ENCODE peak calls at places on chromosomes 5 and 9, in eight cellular contexts. One of them, this sample, is unnamed.

GRCh38 chr9:127121628-127122175 is 733 bp downstream of the ANGPTL2 start:
- DNase-seq in lower leg skin: no peak
- DNase-seq in hepatocyte: peak
- DNase-seq in brain microvascular endothelial cell: no peak
- DNase-seq in A549: no peak
- DNase-seq in prostate gland: no peak
- DNase-seq in BE2C: peak
- DNase-seq in thyroid gland: no peak
- DNase-seq in this sample: peak

GRCh38 chr9:75039006-75039405 is 10.9 kb upstream of the CARNMT1 start:
- DNase-seq in BE2C: no peak
- DNase-seq in lower leg skin: no peak
- DNase-seq in brain microvascular endothelial cell: no peak
- DNase-seq in prostate gland: no peak
- DNase-seq in A549: no peak
- DNase-seq in hepatocyte: peak
- DNase-seq in thyroid gland: no peak
- DNase-seq in this sample: peak

GRCh38 chr5:45454114-45454513 is 242.1 kb downstream of the HCN1 start:
- DNase-seq in A549: no peak
- DNase-seq in prostate gland: no peak
- DNase-seq in hepatocyte: peak
- DNase-seq in lower leg skin: no peak
- DNase-seq in brain microvascular endothelial cell: peak
- DNase-seq in BE2C: peak
- DNase-seq in thyroid gland: peak
- DNase-seq in this sample: peak

GRCh38 chr5:51380603-51381207 is 2.5 kb upstream of the ISL1 start:
- DNase-seq in brain microvascular endothelial cell: peak
- DNase-seq in thyroid gland: no peak
- DNase-seq in prostate gland: no peak
- DNase-seq in hepatocyte: peak
- DNase-seq in lower leg skin: no peak
- DNase-seq in A549: peak
- DNase-seq in BE2C: peak
- DNase-seq in this sample: no peak

GRCh38 chr9:93009337-93010015 is 49.0 kb upstream of the SUSD3 start:
- DNase-seq in A549: no peak
- DNase-seq in BE2C: no peak
- DNase-seq in hepatocyte: no peak
- DNase-seq in lower leg skin: no peak
- DNase-seq in thyroid gland: peak
- DNase-seq in prostate gland: no peak
- DNase-seq in brain microvascular endothelial cell: no peak
- DNase-seq in this sample: no peak

GRCh38 chr5:119512277-119512676 is 60.0 kb downstream of the HSD17B4 start:
- DNase-seq in brain microvascular endothelial cell: no peak
- DNase-seq in A549: no peak
- DNase-seq in BE2C: no peak
- DNase-seq in prostate gland: no peak
- DNase-seq in hepatocyte: no peak
- DNase-seq in thyroid gland: no peak
- DNase-seq in lower leg skin: no peak
- DNase-seq in this sample: no peak

GRCh38 chr9:91036826-91037510 is 235.3 kb downstream of the SYK start:
- DNase-seq in thyroid gland: peak
- DNase-seq in brain microvascular endothelial cell: peak
- DNase-seq in hepatocyte: peak
- DNase-seq in A549: peak
- DNase-seq in lower leg skin: peak
- DNase-seq in prostate gland: peak
- DNase-seq in BE2C: peak
- DNase-seq in this sample: peak

GRCh38 chr9:87070331-87070730 is 123.0 kb upstream of the GAS1 start:
- DNase-seq in BE2C: no peak
- DNase-seq in prostate gland: no peak
- DNase-seq in hepatocyte: no peak
- DNase-seq in A549: no peak
- DNase-seq in lower leg skin: no peak
- DNase-seq in thyroid gland: no peak
- DNase-seq in brain microvascular endothelial cell: no peak
- DNase-seq in this sample: no peak

DNA sequence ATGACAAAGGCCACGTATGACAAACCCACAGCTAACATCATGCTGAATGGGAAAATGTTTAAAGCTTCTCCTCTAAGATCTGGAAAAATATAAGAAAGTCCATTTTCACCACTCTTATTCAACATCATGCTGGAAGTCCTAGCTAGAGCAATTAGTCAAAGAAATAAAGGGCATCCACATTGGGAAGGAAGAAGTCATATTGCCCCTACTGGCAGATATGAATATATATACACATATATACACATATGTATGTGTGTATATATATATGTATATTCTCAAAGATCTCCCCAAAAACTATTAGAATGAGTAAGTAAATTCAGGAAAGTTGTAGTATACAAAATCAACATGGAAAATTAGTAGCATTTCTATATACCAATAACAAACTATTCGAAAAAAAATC is 17.1 kb downstream of the APBA1 start:
- DNase-seq in brain microvascular endothelial cell: no peak
- DNase-seq in prostate gland: no peak
- DNase-seq in hepatocyte: no peak
- DNase-seq in lower leg skin: no peak
- DNase-seq in BE2C: no peak
- DNase-seq in A549: no peak
- DNase-seq in thyroid gland: no peak
- DNase-seq in this sample: no peak
- TF ChIP-seq CTCF in brain microvascular endothelial cell: no peak
- TF ChIP-seq CTCF in prostate gland: no peak
- TF ChIP-seq CTCF in hepatocyte: no peak
- TF ChIP-seq CTCF in lower leg skin: no peak
- TF ChIP-seq CTCF in BE2C: peak
- TF ChIP-seq CTCF in A549: no peak
- TF ChIP-seq CTCF in thyroid gland: no peak
- TF ChIP-seq CTCF in this sample: no peak

DNA sequence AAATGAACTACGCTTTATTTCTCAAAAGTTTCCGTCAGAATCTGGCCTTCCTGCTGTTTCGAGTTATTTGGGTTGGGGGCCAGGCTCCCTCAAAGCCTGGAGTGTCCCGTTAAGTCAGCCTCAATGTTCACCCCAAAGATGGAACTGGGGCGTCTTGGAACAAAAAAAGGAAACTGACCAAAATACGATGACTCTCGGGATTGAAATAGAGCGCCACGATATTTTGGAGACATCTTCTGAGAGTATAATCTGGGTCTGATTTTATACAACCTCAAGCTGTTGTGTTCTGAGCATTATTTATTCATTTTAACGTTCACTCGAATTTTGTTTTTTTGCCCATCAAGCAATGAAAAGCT is 28.1 kb downstream of the TLX3 start:
- DNase-seq in prostate gland: no peak
- DNase-seq in BE2C: no peak
- DNase-seq in brain microvascular endothelial cell: no peak
- DNase-seq in A549: no peak
- DNase-seq in thyroid gland: no peak
- DNase-seq in hepatocyte: no peak
- DNase-seq in lower leg skin: no peak
- DNase-seq in this sample: no peak
- H3K4me3 ChIP-seq in prostate gland: peak
- H3K4me3 ChIP-seq in BE2C: peak
- H3K4me3 ChIP-seq in brain microvascular endothelial cell: peak
- H3K4me3 ChIP-seq in A549: peak
- H3K4me3 ChIP-seq in thyroid gland: no peak
- H3K4me3 ChIP-seq in hepatocyte: no peak
- H3K4me3 ChIP-seq in lower leg skin: no peak
- H3K4me3 ChIP-seq in this sample: peak

GRCh38 chr9:79699479-79699878 is 127.7 kb downstream of the TLE4 start:
- DNase-seq in brain microvascular endothelial cell: no peak
- DNase-seq in thyroid gland: no peak
- DNase-seq in prostate gland: no peak
- DNase-seq in A549: no peak
- DNase-seq in hepatocyte: no peak
- DNase-seq in lower leg skin: no peak
- DNase-seq in BE2C: no peak
- DNase-seq in this sample: no peak

GRCh38 chr9:79700607-79701330 is 129.0 kb downstream of the TLE4 start:
- DNase-seq in prostate gland: no peak
- DNase-seq in hepatocyte: no peak
- DNase-seq in thyroid gland: no peak
- DNase-seq in A549: no peak
- DNase-seq in lower leg skin: no peak
- DNase-seq in brain microvascular endothelial cell: no peak
- DNase-seq in BE2C: no peak
- DNase-seq in this sample: no peak

GRCh38 chr9:79695531-79696218 is 123.9 kb downstream of the TLE4 start:
- DNase-seq in BE2C: no peak
- DNase-seq in brain microvascular endothelial cell: no peak
- DNase-seq in thyroid gland: no peak
- DNase-seq in lower leg skin: no peak
- DNase-seq in prostate gland: no peak
- DNase-seq in hepatocyte: no peak
- DNase-seq in A549: no peak
- DNase-seq in this sample: no peak

GRCh38 chr9:79701651-79702050 is 129.9 kb downstream of the TLE4 start:
- DNase-seq in A549: no peak
- DNase-seq in brain microvascular endothelial cell: no peak
- DNase-seq in hepatocyte: no peak
- DNase-seq in thyroid gland: no peak
- DNase-seq in lower leg skin: peak
- DNase-seq in BE2C: no peak
- DNase-seq in prostate gland: no peak
- DNase-seq in this sample: no peak

DNA sequence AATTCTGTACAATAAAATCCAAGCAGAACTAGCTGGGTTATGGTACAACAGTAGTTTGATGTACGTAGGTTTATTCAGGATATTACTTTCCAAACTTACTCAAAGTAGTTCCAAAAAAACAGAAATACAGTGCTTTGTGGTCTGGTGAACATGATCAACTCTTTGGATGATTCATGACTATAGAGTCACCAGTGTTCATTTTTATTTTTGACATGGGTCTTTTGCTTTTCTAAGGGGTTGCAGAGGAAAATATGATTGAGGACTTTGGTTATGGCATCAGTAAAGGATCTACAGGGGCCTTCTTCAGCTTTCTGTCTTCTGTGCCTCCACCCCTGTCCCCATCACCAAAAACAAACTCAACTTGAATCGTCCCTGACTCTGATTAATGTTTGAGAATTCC is 127.2 kb downstream of the TLE4 start:
- DNase-seq in hepatocyte: no peak
- DNase-seq in A549: no peak
- DNase-seq in BE2C: no peak
- DNase-seq in brain microvascular endothelial cell: no peak
- DNase-seq in prostate gland: no peak
- DNase-seq in thyroid gland: no peak
- DNase-seq in lower leg skin: no peak
- DNase-seq in this sample: no peak
- TF ChIP-seq CTCF in hepatocyte: no peak
- TF ChIP-seq CTCF in A549: no peak
- TF ChIP-seq CTCF in BE2C: no peak
- TF ChIP-seq CTCF in brain microvascular endothelial cell: no peak
- TF ChIP-seq CTCF in prostate gland: no peak
- TF ChIP-seq CTCF in thyroid gland: no peak
- TF ChIP-seq CTCF in lower leg skin: no peak
- TF ChIP-seq CTCF in this sample: no peak

GRCh38 chr5:128315671-128316070 is 222.4 kb downstream of the FBN2 start:
- DNase-seq in hepatocyte: no peak
- DNase-seq in thyroid gland: no peak
- DNase-seq in prostate gland: no peak
- DNase-seq in lower leg skin: no peak
- DNase-seq in BE2C: no peak
- DNase-seq in brain microvascular endothelial cell: no peak
- DNase-seq in A549: no peak
- DNase-seq in this sample: no peak

GRCh38 chr5:128318691-128319090 is 219.4 kb downstream of the FBN2 start:
- DNase-seq in hepatocyte: no peak
- DNase-seq in thyroid gland: no peak
- DNase-seq in A549: no peak
- DNase-seq in BE2C: no peak
- DNase-seq in lower leg skin: no peak
- DNase-seq in prostate gland: no peak
- DNase-seq in brain microvascular endothelial cell: no peak
- DNase-seq in this sample: no peak
- H3K4me3 ChIP-seq in hepatocyte: no peak
- H3K4me3 ChIP-seq in thyroid gland: no peak
- H3K4me3 ChIP-seq in A549: no peak
- H3K4me3 ChIP-seq in BE2C: no peak
- H3K4me3 ChIP-seq in lower leg skin: no peak
- H3K4me3 ChIP-seq in prostate gland: no peak
- H3K4me3 ChIP-seq in brain microvascular endothelial cell: no peak
- H3K4me3 ChIP-seq in this sample: no peak

DNA sequence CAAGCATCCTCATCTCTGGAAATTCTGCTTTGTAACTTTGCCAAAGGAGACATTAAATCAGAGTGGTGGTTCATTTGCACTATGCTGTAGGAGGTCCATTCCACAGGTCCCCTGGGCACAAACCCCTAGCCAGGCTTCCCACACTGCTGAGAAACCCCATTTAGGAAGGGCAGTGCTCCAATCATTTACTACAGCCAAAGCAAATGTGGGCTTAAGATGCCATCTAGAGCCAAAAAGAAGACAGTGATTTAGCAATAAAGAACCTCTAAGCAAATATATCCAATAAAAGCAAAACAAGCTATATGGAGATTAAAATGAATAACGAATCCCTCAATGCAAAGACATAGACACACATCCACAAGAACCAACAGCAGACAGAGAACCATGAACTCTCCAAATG is 129.0 kb upstream of the ALDH1B1 start:
- DNase-seq in prostate gland: no peak
- DNase-seq in BE2C: no peak
- DNase-seq in thyroid gland: no peak
- DNase-seq in hepatocyte: no peak
- DNase-seq in A549: no peak
- DNase-seq in lower leg skin: no peak
- DNase-seq in brain microvascular endothelial cell: peak
- DNase-seq in this sample: peak
- TF ChIP-seq CTCF in prostate gland: peak
- TF ChIP-seq CTCF in BE2C: peak
- TF ChIP-seq CTCF in thyroid gland: no peak
- TF ChIP-seq CTCF in hepatocyte: peak
- TF ChIP-seq CTCF in A549: peak
- TF ChIP-seq CTCF in lower leg skin: no peak
- TF ChIP-seq CTCF in brain microvascular endothelial cell: peak
- TF ChIP-seq CTCF in this sample: peak

DNA sequence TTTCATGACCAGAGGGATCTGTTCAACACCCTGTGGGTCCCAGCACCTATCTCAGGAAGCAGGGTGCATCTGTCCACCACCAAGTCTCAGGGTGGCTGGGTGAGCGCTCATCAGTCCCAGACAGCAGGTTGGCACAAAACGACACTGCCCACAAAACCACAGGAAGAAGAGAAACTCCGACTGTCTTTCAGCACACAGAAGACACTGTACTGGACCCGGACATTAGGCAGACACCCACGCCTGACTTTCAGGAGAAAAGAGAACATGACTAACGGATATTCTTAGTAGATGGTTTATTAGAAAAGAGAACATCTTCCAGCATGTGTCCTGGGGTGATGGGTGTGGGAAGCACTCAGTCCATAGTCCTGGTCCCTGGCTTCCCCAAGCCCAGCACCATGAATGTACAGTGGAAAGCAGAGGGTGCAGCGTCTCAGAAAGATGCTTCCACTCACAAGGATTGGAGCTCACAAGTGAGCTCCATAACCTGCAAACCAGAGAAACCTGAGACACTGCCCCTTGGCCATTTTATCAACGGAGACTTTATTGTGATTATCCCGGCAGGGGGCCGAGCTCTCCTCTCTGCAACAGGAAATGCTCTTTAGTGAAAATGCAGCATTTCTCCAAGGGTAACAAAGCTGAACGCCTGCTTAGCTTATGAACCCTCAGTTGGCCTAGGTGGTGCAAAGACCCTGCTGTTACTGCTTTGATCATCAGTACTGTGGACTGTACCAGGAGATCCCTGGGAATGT is 35.8 kb upstream of the LCP2 start:
- DNase-seq in A549: no peak
- DNase-seq in lower leg skin: no peak
- DNase-seq in hepatocyte: no peak
- DNase-seq in brain microvascular endothelial cell: no peak
- DNase-seq in BE2C: no peak
- DNase-seq in thyroid gland: no peak
- DNase-seq in prostate gland: no peak
- DNase-seq in this sample: no peak
- H3K4me3 ChIP-seq in A549: no peak
- H3K4me3 ChIP-seq in lower leg skin: no peak
- H3K4me3 ChIP-seq in hepatocyte: no peak
- H3K4me3 ChIP-seq in brain microvascular endothelial cell: no peak
- H3K4me3 ChIP-seq in BE2C: no peak
- H3K4me3 ChIP-seq in thyroid gland: no peak
- H3K4me3 ChIP-seq in prostate gland: no peak
- H3K4me3 ChIP-seq in this sample: no peak

This sample was measured in cardiac fibroblast.